ENCODE peak calls at places on chromosome 1, in nine cellular contexts. R, G, U, F, S, L, Z, P and M are unnamed samples.

GRCh38 chr1:224498574-224499170 is 64.1 kb upstream of the WDR26 start:
- DNase-seq in R (no peak), G (peak), U (peak), F (no peak), S (peak), L (peak), Z (no peak), P (no peak), M (peak)

GRCh38 chr1:212433577-212434462 is 1.1 kb downstream of the NENF start:
- DNase-seq in R (no peak), G (no peak), U (no peak), F (no peak), S (no peak), L (no peak), Z (peak), P (no peak), M (no peak)

GRCh38 chr1:53324728-53325297 is 3.1 kb downstream of the LRP8 start:
- DNase-seq in R (no peak), G (no peak), U (peak), F (no peak), S (no peak), L (peak), Z (no peak), P (no peak), M (no peak)

GRCh38 chr1:241610056-241610815 is 29.9 kb downstream of the CHML start:
- DNase-seq in R (no peak), G (peak), U (no peak), F (no peak), S (peak), L (no peak), Z (no peak), P (no peak), M (no peak)

GRCh38 chr1:88061106-88061829 is 622.8 kb upstream of the PKN2 start:
- DNase-seq in R (no peak), G (peak), U (peak), F (peak), S (peak), L (peak), Z (peak), P (peak), M (peak)

GRCh38 chr1:150487763-150488115 is 520 bp downstream of the TARS2 start:
- DNase-seq in R (no peak), G (no peak), U (no peak), F (no peak), S (peak), L (no peak), Z (no peak), P (peak), M (no peak)

GRCh38 chr1:24911651-24912144 is 18.4 kb downstream of the RUNX3 start:
- DNase-seq in R (no peak), G (no peak), U (no peak), F (no peak), S (no peak), L (no peak), Z (no peak), P (no peak), M (no peak)

GRCh38 chr1:37498872-37499617 is 15.5 kb downstream of the MEAF6 start:
- DNase-seq in R (no peak), G (peak), U (peak), F (no peak), S (no peak), L (peak), Z (no peak), P (peak), M (no peak)

GRCh38 chr1:32960819-32961355 is 3.7 kb downstream of the RNF19B start:
- DNase-seq in R (no peak), G (no peak), U (no peak), F (no peak), S (no peak), L (no peak), Z (no peak), P (no peak), M (no peak)

GRCh38 chr1:36160949-36161485 is 5.1 kb downstream of the MAP7D1 start:
- DNase-seq in R (no peak), G (no peak), U (peak), F (peak), S (peak), L (peak), Z (peak), P (peak), M (peak)

GRCh38 chr1:107877749-107878148 is 87.2 kb downstream of the VAV3 start:
- DNase-seq in R (no peak), G (no peak), U (no peak), F (no peak), S (no peak), L (no peak), Z (no peak), P (no peak), M (no peak)

GRCh38 chr1:109785446-109786106 is 21.9 kb upstream of the EPS8L3 start:
- DNase-seq in R (no peak), G (peak), U (no peak), F (peak), S (no peak), L (no peak), Z (peak), P (peak), M (no peak)

GRCh38 chr1:914891-915280 is 8.8 kb upstream of the SAMD11 start:
- DNase-seq in R (no peak), G (no peak), U (no peak), F (no peak), S (no peak), L (no peak), Z (no peak), P (no peak), M (no peak)

GRCh38 chr1:160219062-160219929 is 14.1 kb downstream of the PEA15 start:
- DNase-seq in R (peak), G (no peak), U (peak), F (peak), S (peak), L (peak), Z (no peak), P (peak), M (peak)

GRCh38 chr1:150568567-150568966 is 10.8 kb downstream of the MCL1 start:
- DNase-seq in R (no peak), G (no peak), U (no peak), F (no peak), S (peak), L (no peak), Z (peak), P (no peak), M (no peak)

GRCh38 chr1:183675883-183676282 is 22.8 kb upstream of the APOBEC4 start:
- DNase-seq in R (no peak), G (no peak), U (no peak), F (no peak), S (no peak), L (no peak), Z (no peak), P (no peak), M (no peak)

GRCh38 chr1:220880726-220881506 is 1.7 kb downstream of the HLX start:
- DNase-seq in R (peak), G (peak), U (no peak), F (peak), S (peak), L (peak), Z (peak), P (peak), M (peak)

GRCh38 chr1:217332426-217333065 is 298.3 kb downstream of the GPATCH2 start:
- DNase-seq in R (no peak), G (peak), U (no peak), F (peak), S (no peak), L (no peak), Z (no peak), P (no peak), M (no peak)

GRCh38 chr1:227885648-227886502 is 61.9 kb downstream of the WNT9A start:
- DNase-seq in R (no peak), G (peak), U (peak), F (peak), S (no peak), L (peak), Z (peak), P (peak), M (peak)

DNA sequence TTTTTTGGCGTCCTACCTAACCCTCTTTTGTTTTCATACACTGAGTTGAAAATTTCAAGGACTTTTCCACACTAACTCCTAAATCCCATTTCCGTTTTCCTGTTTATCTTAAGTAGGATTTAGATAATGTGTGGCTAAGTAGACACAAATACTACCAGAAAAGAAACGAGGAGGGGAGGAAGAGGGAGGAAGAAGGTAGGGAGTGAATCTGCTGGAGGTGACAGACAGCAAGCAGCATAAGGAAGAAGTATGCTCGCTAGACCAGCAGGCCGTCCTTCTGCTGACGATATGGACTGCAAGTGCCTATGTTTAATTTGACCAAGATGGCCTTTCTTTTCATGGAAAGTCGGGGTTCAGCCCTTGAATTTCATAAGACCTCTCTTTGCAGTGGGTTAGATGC is 256.9 kb upstream of the RAB4A start:
- DNase-seq in R (no peak), G (no peak), U (no peak), F (no peak), S (no peak), L (no peak), Z (no peak), P (no peak), M (no peak)
- H3K27ac ChIP-seq in R (no peak), G (no peak), U (no peak), F (no peak), S (no peak), L (no peak), Z (no peak), P (no peak), M (no peak)

DNA sequence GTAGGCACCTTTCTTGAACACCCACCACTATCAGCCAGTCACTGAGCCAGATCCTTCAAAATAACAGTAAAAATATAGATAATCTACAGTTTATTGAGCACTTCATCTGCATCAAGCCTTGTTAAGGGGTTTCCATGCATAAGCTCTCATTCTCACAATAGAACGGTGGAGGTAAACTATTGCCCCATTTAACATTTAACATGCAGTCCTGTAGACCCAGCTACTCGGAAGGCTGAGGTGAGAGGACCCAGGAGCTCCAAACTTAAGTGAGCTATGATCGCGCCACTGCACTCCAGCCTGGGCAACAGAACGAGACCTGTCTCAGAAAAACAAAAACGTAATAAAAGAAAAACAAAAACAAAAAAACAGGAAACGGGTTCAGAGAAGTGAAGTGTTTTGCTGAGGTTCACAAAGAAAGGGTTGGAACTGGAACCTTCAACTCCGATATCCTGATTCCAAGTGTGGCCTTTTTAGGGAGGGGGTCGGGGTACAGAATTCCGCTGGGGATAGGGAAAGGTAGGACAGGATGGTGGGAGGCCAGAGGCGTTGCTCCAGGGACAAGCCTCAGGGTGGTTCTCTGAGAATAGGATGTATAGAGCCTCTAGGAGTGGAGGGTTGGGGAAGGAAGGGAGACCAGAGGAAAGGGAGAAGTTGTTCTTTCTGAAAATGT is 11.6 kb upstream of the SESN2 start:
- DNase-seq in R (no peak), G (no peak), U (no peak), F (no peak), S (no peak), L (no peak), Z (no peak), P (no peak), M (no peak)
- H3K27ac ChIP-seq in R (peak), G (peak), U (peak), F (peak), S (peak), L (peak), Z (peak), P (peak), M (peak)

GRCh38 chr1:223180803-223181321 is 37.8 kb upstream of the TLR5 start:
- DNase-seq in R (no peak), G (no peak), U (peak), F (peak), S (no peak), L (peak), Z (no peak), P (peak), M (peak)
- H3K27ac ChIP-seq in R (no peak), G (peak), U (peak), F (no peak), S (no peak), L (no peak), Z (no peak), P (no peak), M (peak)

GRCh38 chr1:153958111-153958960 is at the start of gene CRTC2:
- DNase-seq in R (peak), G (peak), U (peak), F (peak), S (peak), L (peak), Z (peak), P (peak), M (peak)
- H3K27ac ChIP-seq in R (peak), G (peak), U (peak), F (peak), S (peak), L (peak), Z (peak), P (peak), M (peak)

DNA sequence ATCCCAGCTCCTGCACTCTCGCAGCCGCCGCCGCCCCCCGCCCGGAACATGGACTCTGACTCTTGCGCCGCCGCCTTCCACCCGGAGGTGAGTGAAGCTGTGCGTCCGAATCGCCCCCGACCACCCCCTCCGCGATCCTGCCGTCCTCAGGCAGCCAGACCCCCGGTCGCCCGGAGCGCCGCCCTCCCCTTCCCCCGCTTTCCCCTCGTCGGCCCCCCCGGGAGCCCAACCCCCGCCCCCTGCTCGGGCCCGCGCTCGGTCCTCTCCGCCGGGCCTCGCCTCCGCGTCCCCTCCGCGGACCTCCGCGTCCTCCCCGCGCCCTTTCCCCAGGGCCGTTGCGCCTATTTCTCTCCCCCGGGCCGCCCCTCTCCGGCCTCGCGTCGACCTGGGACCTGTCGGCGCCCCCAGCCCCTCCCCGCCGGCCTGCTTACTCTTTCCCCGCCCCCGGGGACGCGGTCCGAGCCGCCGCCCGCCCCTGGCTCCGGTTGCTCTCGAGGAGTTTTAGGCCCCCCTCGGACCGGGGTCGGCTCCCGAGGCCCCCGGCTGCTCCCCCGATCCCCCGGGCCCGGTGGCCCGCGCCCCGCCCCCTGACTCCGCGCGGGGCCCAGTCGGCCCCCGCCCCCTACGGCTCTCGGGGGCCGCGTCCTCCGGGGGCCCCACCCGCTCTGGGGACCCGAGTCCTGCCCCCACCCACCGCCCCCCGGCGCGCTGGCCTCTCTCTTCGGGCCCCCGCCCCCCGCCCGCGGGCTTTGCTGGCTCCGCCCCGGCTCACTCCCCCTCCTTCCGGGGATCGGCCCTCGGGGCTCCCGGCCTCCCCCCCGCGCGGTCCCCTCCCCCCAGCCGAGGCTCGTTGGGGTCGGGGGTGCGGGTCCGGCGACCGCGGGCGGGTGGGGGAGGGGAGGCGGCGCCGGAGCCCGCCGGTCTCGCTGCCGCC is 755 bp downstream of the PHF13 start:
- DNase-seq in R (no peak), G (peak), U (no peak), F (peak), S (peak), L (no peak), Z (peak), P (peak), M (peak)
- H3K27ac ChIP-seq in R (peak), G (peak), U (peak), F (peak), S (peak), L (peak), Z (peak), P (peak), M (peak)